ENCODE peak calls at places on chromosomes 13 and 19, in seven cellular contexts. One of them, this sample, is unnamed.

GRCh38 chr13:39202746-39203145 is 164.5 kb downstream of the NHLRC3 start:
- DNase-seq in hepatocyte: no peak
- DNase-seq in activated gamma-delta T cell treated with anti-CD3 and anti-CD28 coated beads, Interleukin-2, amount 50 U/mL, for 16 hours: no peak
- DNase-seq in EL: no peak
- DNase-seq in left colon: no peak
- DNase-seq in GM06990: no peak
- DNase-seq in GM12864: no peak
- DNase-seq in this sample: no peak

GRCh38 chr13:107271226-107271625 is 703.3 kb upstream of the ARGLU1 start:
- DNase-seq in hepatocyte: no peak
- DNase-seq in activated gamma-delta T cell treated with anti-CD3 and anti-CD28 coated beads, Interleukin-2, amount 50 U/mL, for 16 hours: no peak
- DNase-seq in EL: no peak
- DNase-seq in left colon: no peak
- DNase-seq in GM06990: no peak
- DNase-seq in GM12864: no peak
- DNase-seq in this sample: no peak

GRCh38 chr19:46603752-46604241 is 2.7 kb downstream of the CALM3 start:
- DNase-seq in hepatocyte: peak; percentile 15
- DNase-seq in activated gamma-delta T cell treated with anti-CD3 and anti-CD28 coated beads, Interleukin-2, amount 50 U/mL, for 16 hours: no peak
- DNase-seq in EL: no peak
- DNase-seq in left colon: no peak
- DNase-seq in GM06990: no peak
- DNase-seq in GM12864: no peak
- DNase-seq in this sample: peak; percentile 5

GRCh38 chr13:33140161-33140560 is 123.9 kb downstream of the KL start:
- DNase-seq in hepatocyte: no peak
- DNase-seq in activated gamma-delta T cell treated with anti-CD3 and anti-CD28 coated beads, Interleukin-2, amount 50 U/mL, for 16 hours: no peak
- DNase-seq in EL: no peak
- DNase-seq in left colon: no peak
- DNase-seq in GM06990: no peak
- DNase-seq in GM12864: no peak
- DNase-seq in this sample: no peak

GRCh38 chr19:33440682-33441081 is 67.2 kb downstream of the CEBPG start:
- DNase-seq in hepatocyte: no peak
- DNase-seq in activated gamma-delta T cell treated with anti-CD3 and anti-CD28 coated beads, Interleukin-2, amount 50 U/mL, for 16 hours: no peak
- DNase-seq in EL: no peak
- DNase-seq in left colon: no peak
- DNase-seq in GM06990: no peak
- DNase-seq in GM12864: no peak
- DNase-seq in this sample: no peak

GRCh38 chr13:45055902-45056648 is 64.2 kb upstream of the GTF2F2 start:
- DNase-seq in hepatocyte: no peak
- DNase-seq in activated gamma-delta T cell treated with anti-CD3 and anti-CD28 coated beads, Interleukin-2, amount 50 U/mL, for 16 hours: no peak
- DNase-seq in EL: peak; percentile 50
- DNase-seq in left colon: no peak
- DNase-seq in GM06990: no peak
- DNase-seq in GM12864: no peak
- DNase-seq in this sample: no peak

GRCh38 chr19:27675771-27676170 is 1537.2 kb downstream of the UQCRFS1 start:
- DNase-seq in hepatocyte: no peak
- DNase-seq in activated gamma-delta T cell treated with anti-CD3 and anti-CD28 coated beads, Interleukin-2, amount 50 U/mL, for 16 hours: no peak
- DNase-seq in EL: no peak
- DNase-seq in left colon: no peak
- DNase-seq in GM06990: no peak
- DNase-seq in GM12864: no peak
- DNase-seq in this sample: no peak

GRCh38 chr19:6066661-6067646 is 43.3 kb downstream of the RFX2 start:
- DNase-seq in hepatocyte: peak; percentile 95
- DNase-seq in activated gamma-delta T cell treated with anti-CD3 and anti-CD28 coated beads, Interleukin-2, amount 50 U/mL, for 16 hours: no peak
- DNase-seq in EL: peak; percentile 57
- DNase-seq in left colon: peak; percentile 94
- DNase-seq in GM06990: no peak
- DNase-seq in GM12864: no peak
- DNase-seq in this sample: no peak

GRCh38 chr19:2428027-2428690 is 773 bp upstream of the TIMM13 start:
- DNase-seq in hepatocyte: no peak
- DNase-seq in activated gamma-delta T cell treated with anti-CD3 and anti-CD28 coated beads, Interleukin-2, amount 50 U/mL, for 16 hours: no peak
- DNase-seq in EL: no peak
- DNase-seq in left colon: peak; percentile 48
- DNase-seq in GM06990: peak; percentile 35
- DNase-seq in GM12864: no peak
- DNase-seq in this sample: no peak

GRCh38 chr13:52830946-52831345 is 17.5 kb downstream of the PCDH8 start:
- DNase-seq in hepatocyte: no peak
- DNase-seq in activated gamma-delta T cell treated with anti-CD3 and anti-CD28 coated beads, Interleukin-2, amount 50 U/mL, for 16 hours: no peak
- DNase-seq in EL: no peak
- DNase-seq in left colon: no peak
- DNase-seq in GM06990: no peak
- DNase-seq in GM12864: no peak
- DNase-seq in this sample: no peak

GRCh38 chr19:925912-926594 is at the start of gene ARID3A:
- DNase-seq in hepatocyte: peak; percentile 92
- DNase-seq in activated gamma-delta T cell treated with anti-CD3 and anti-CD28 coated beads, Interleukin-2, amount 50 U/mL, for 16 hours: no peak
- DNase-seq in EL: no peak
- DNase-seq in left colon: no peak
- DNase-seq in GM06990: no peak
- DNase-seq in GM12864: no peak
- DNase-seq in this sample: peak; percentile 86

GRCh38 chr13:31111136-31111535 is 50.6 kb downstream of the HSPH1 start:
- DNase-seq in hepatocyte: no peak
- DNase-seq in activated gamma-delta T cell treated with anti-CD3 and anti-CD28 coated beads, Interleukin-2, amount 50 U/mL, for 16 hours: no peak
- DNase-seq in EL: peak; percentile 7
- DNase-seq in left colon: no peak
- DNase-seq in GM06990: no peak
- DNase-seq in GM12864: no peak
- DNase-seq in this sample: no peak

GRCh38 chr13:33099860-33100259 is 83.6 kb downstream of the KL start:
- DNase-seq in hepatocyte: no peak
- DNase-seq in activated gamma-delta T cell treated with anti-CD3 and anti-CD28 coated beads, Interleukin-2, amount 50 U/mL, for 16 hours: no peak
- DNase-seq in EL: no peak
- DNase-seq in left colon: no peak
- DNase-seq in GM06990: no peak
- DNase-seq in GM12864: no peak
- DNase-seq in this sample: no peak

GRCh38 chr19:7979011-7979410 is 26.4 kb downstream of the ELAVL1 start:
- DNase-seq in hepatocyte: no peak
- DNase-seq in activated gamma-delta T cell treated with anti-CD3 and anti-CD28 coated beads, Interleukin-2, amount 50 U/mL, for 16 hours: no peak
- DNase-seq in EL: no peak
- DNase-seq in left colon: no peak
- DNase-seq in GM06990: no peak
- DNase-seq in GM12864: no peak
- DNase-seq in this sample: no peak

GRCh38 chr13:19834704-19835103 is 28.7 kb downstream of the ZMYM5 start:
- DNase-seq in hepatocyte: no peak
- DNase-seq in activated gamma-delta T cell treated with anti-CD3 and anti-CD28 coated beads, Interleukin-2, amount 50 U/mL, for 16 hours: no peak
- DNase-seq in EL: no peak
- DNase-seq in left colon: no peak
- DNase-seq in GM06990: no peak
- DNase-seq in GM12864: no peak
- DNase-seq in this sample: no peak

GRCh38 chr19:1001538-1002166 is 1.4 kb downstream of the GRIN3B start:
- DNase-seq in hepatocyte: peak; percentile 74
- DNase-seq in activated gamma-delta T cell treated with anti-CD3 and anti-CD28 coated beads, Interleukin-2, amount 50 U/mL, for 16 hours: peak; percentile 58
- DNase-seq in EL: peak; percentile 37
- DNase-seq in left colon: no peak
- DNase-seq in GM06990: no peak
- DNase-seq in GM12864: no peak
- DNase-seq in this sample: peak; percentile 84

GRCh38 chr19:17337675-17338439 is 504 bp downstream of the GTPBP3 start:
- DNase-seq in hepatocyte: no peak
- DNase-seq in activated gamma-delta T cell treated with anti-CD3 and anti-CD28 coated beads, Interleukin-2, amount 50 U/mL, for 16 hours: no peak
- DNase-seq in EL: peak; percentile 46
- DNase-seq in left colon: no peak
- DNase-seq in GM06990: peak; percentile 77
- DNase-seq in GM12864: no peak
- DNase-seq in this sample: no peak

GRCh38 chr19:14450168-14450874 is 17.2 kb downstream of the PKN1 start:
- DNase-seq in hepatocyte: peak; percentile 37
- DNase-seq in activated gamma-delta T cell treated with anti-CD3 and anti-CD28 coated beads, Interleukin-2, amount 50 U/mL, for 16 hours: no peak
- DNase-seq in EL: peak; percentile 60
- DNase-seq in left colon: no peak
- DNase-seq in GM06990: peak; percentile 64
- DNase-seq in GM12864: no peak
- DNase-seq in this sample: peak; percentile 73

GRCh38 chr19:40006273-40006691 is 9.4 kb downstream of the ZNF546 start:
- DNase-seq in hepatocyte: no peak
- DNase-seq in activated gamma-delta T cell treated with anti-CD3 and anti-CD28 coated beads, Interleukin-2, amount 50 U/mL, for 16 hours: no peak
- DNase-seq in EL: peak; percentile 92
- DNase-seq in left colon: no peak
- DNase-seq in GM06990: no peak
- DNase-seq in GM12864: no peak
- DNase-seq in this sample: no peak

GRCh38 chr19:43468354-43469159 is 3.1 kb upstream of the LYPD3 start:
- DNase-seq in hepatocyte: no peak
- DNase-seq in activated gamma-delta T cell treated with anti-CD3 and anti-CD28 coated beads, Interleukin-2, amount 50 U/mL, for 16 hours: no peak
- DNase-seq in EL: no peak
- DNase-seq in left colon: no peak
- DNase-seq in GM06990: no peak
- DNase-seq in GM12864: no peak
- DNase-seq in this sample: no peak

GRCh38 chr19:1858412-1859081 is 4.8 kb downstream of the KLF16 start:
- DNase-seq in hepatocyte: no peak
- DNase-seq in activated gamma-delta T cell treated with anti-CD3 and anti-CD28 coated beads, Interleukin-2, amount 50 U/mL, for 16 hours: no peak
- DNase-seq in EL: no peak
- DNase-seq in left colon: no peak
- DNase-seq in GM06990: no peak
- DNase-seq in GM12864: no peak
- DNase-seq in this sample: no peak

GRCh38 chr13:47289578-47289977 is 392.7 kb upstream of the HTR2A start:
- DNase-seq in hepatocyte: peak; percentile 59
- DNase-seq in activated gamma-delta T cell treated with anti-CD3 and anti-CD28 coated beads, Interleukin-2, amount 50 U/mL, for 16 hours: no peak
- DNase-seq in EL: peak; percentile 11
- DNase-seq in left colon: no peak
- DNase-seq in GM06990: no peak
- DNase-seq in GM12864: no peak
- DNase-seq in this sample: no peak

GRCh38 chr13:53783466-53783865 is 754.9 kb downstream of the OLFM4 start:
- DNase-seq in hepatocyte: peak; percentile 6
- DNase-seq in activated gamma-delta T cell treated with anti-CD3 and anti-CD28 coated beads, Interleukin-2, amount 50 U/mL, for 16 hours: no peak
- DNase-seq in EL: no peak
- DNase-seq in left colon: no peak
- DNase-seq in GM06990: no peak
- DNase-seq in GM12864: no peak
- DNase-seq in this sample: no peak

GRCh38 chr19:45472557-45473365 is 5.0 kb downstream of the FOSB start:
- DNase-seq in hepatocyte: peak; percentile 28
- DNase-seq in activated gamma-delta T cell treated with anti-CD3 and anti-CD28 coated beads, Interleukin-2, amount 50 U/mL, for 16 hours: no peak
- DNase-seq in EL: no peak
- DNase-seq in left colon: no peak
- DNase-seq in GM06990: no peak
- DNase-seq in GM12864: no peak
- DNase-seq in this sample: no peak

GRCh38 chr19:32406161-32407003 is 812 bp downstream of the DPY19L3 start:
- DNase-seq in hepatocyte: no peak
- DNase-seq in activated gamma-delta T cell treated with anti-CD3 and anti-CD28 coated beads, Interleukin-2, amount 50 U/mL, for 16 hours: no peak
- DNase-seq in EL: peak; percentile 6
- DNase-seq in left colon: no peak
- DNase-seq in GM06990: no peak
- DNase-seq in GM12864: no peak
- DNase-seq in this sample: no peak

GRCh38 chr13:98921786-98922185 is 56.1 kb downstream of the DOCK9 start:
- DNase-seq in hepatocyte: no peak
- DNase-seq in activated gamma-delta T cell treated with anti-CD3 and anti-CD28 coated beads, Interleukin-2, amount 50 U/mL, for 16 hours: no peak
- DNase-seq in EL: no peak
- DNase-seq in left colon: no peak
- DNase-seq in GM06990: no peak
- DNase-seq in GM12864: no peak
- DNase-seq in this sample: no peak

GRCh38 chr13:69706807-69707206 is 400.8 kb upstream of the ATXN8OS start:
- DNase-seq in hepatocyte: no peak
- DNase-seq in activated gamma-delta T cell treated with anti-CD3 and anti-CD28 coated beads, Interleukin-2, amount 50 U/mL, for 16 hours: no peak
- DNase-seq in EL: no peak
- DNase-seq in left colon: no peak
- DNase-seq in GM06990: no peak
- DNase-seq in GM12864: no peak
- DNase-seq in this sample: no peak

GRCh38 chr19:46624958-46625661 is at the start of gene PTGIR:
- DNase-seq in hepatocyte: peak; percentile 62
- DNase-seq in activated gamma-delta T cell treated with anti-CD3 and anti-CD28 coated beads, Interleukin-2, amount 50 U/mL, for 16 hours: no peak
- DNase-seq in EL: peak; percentile 88
- DNase-seq in left colon: peak; percentile 62
- DNase-seq in GM06990: no peak
- DNase-seq in GM12864: no peak
- DNase-seq in this sample: no peak

GRCh38 chr13:58018865-58019264 is 387.3 kb downstream of the PCDH17 start:
- DNase-seq in hepatocyte: no peak
- DNase-seq in activated gamma-delta T cell treated with anti-CD3 and anti-CD28 coated beads, Interleukin-2, amount 50 U/mL, for 16 hours: no peak
- DNase-seq in EL: no peak
- DNase-seq in left colon: no peak
- DNase-seq in GM06990: no peak
- DNase-seq in GM12864: no peak
- DNase-seq in this sample: no peak

GRCh38 chr13:62321139-62321538 is 905.5 kb upstream of the PCDH20 start:
- DNase-seq in hepatocyte: no peak
- DNase-seq in activated gamma-delta T cell treated with anti-CD3 and anti-CD28 coated beads, Interleukin-2, amount 50 U/mL, for 16 hours: no peak
- DNase-seq in EL: no peak
- DNase-seq in left colon: no peak
- DNase-seq in GM06990: no peak
- DNase-seq in GM12864: no peak
- DNase-seq in this sample: no peak

GRCh38 chr13:75904012-75904411 is 267.9 kb downstream of the LMO7 start:
- DNase-seq in hepatocyte: no peak
- DNase-seq in activated gamma-delta T cell treated with anti-CD3 and anti-CD28 coated beads, Interleukin-2, amount 50 U/mL, for 16 hours: no peak
- DNase-seq in EL: no peak
- DNase-seq in left colon: no peak
- DNase-seq in GM06990: no peak
- DNase-seq in GM12864: no peak
- DNase-seq in this sample: no peak